ENCODE peak calls at places on chromosome 6, in ten cellular contexts. Q, E, R, P, L, H, D, S, G and J are unnamed samples.

GRCh38 chr6:39420300-39421265 is 98.1 kb upstream of the KCNK16 start:
- DNase-seq in Q (no peak), S (peak), G (no peak), P (no peak), E (no peak), D (no peak), R (no peak), H (no peak), L (no peak), J (no peak)

GRCh38 chr6:148448371-148449010 is 105.9 kb downstream of the SASH1 start:
- DNase-seq in L (no peak), S (no peak), G (no peak), E (no peak), P (no peak), Q (no peak), D (no peak), R (no peak), H (no peak), J (no peak)

GRCh38 chr6:166423781-166424180 is 41.0 kb upstream of the MPC1 start:
- DNase-seq in G (no peak), L (no peak), R (no peak), E (no peak), P (no peak), Q (no peak), S (no peak), D (no peak), H (no peak), J (no peak)

GRCh38 chr6:14799928-14800327 is 445.9 kb upstream of the JARID2 start:
- DNase-seq in P (peak), R (peak), H (no peak), S (peak), L (no peak), Q (no peak), D (no peak), E (peak), G (peak), J (no peak)

GRCh38 chr6:6916598-6916997 is 191.2 kb upstream of the RREB1 start:
- DNase-seq in L (no peak), P (no peak), G (no peak), H (no peak), Q (no peak), R (peak), E (no peak), D (no peak), S (peak), J (no peak)

GRCh38 chr6:77462359-77463307 is 658 bp downstream of the HTR1B start:
- DNase-seq in H (peak), G (no peak), L (no peak), S (peak), Q (peak), P (no peak), E (no peak), D (no peak), R (no peak), J (no peak)

GRCh38 chr6:111995409-111995808 is 58.5 kb upstream of the CCN6 start:
- DNase-seq in D (no peak), Q (no peak), H (no peak), G (no peak), E (no peak), S (peak), L (no peak), P (no peak), R (peak), J (no peak)

GRCh38 chr6:44127186-44128019 is at the start of the genes MRPL14 and TMEM63B:
- DNase-seq in Q (peak), P (peak), G (peak), H (peak), D (peak), E (peak), R (peak), L (peak), S (peak), J (peak)

GRCh38 chr6:11006060-11006459 is 38.0 kb downstream of the ELOVL2 start:
- DNase-seq in S (no peak), D (no peak), H (no peak), L (no peak), G (no peak), R (peak), P (no peak), Q (no peak), E (no peak), J (no peak)

GRCh38 chr6:11975353-11975977 is 36.6 kb upstream of the HIVEP1 start:
- DNase-seq in D (no peak), G (peak), P (no peak), Q (no peak), R (no peak), L (no peak), S (peak), E (peak), H (no peak), J (no peak)

GRCh38 chr6:132812255-132812732 is 2.1 kb upstream of the RPS12 start:
- DNase-seq in Q (no peak), R (peak), G (no peak), L (no peak), H (no peak), D (no peak), E (no peak), P (no peak), S (no peak), J (no peak)